ENCODE peak calls at places on chromosomes 6 and 20, in nine cellular contexts. G is A549; L is mammary epithelial cell; Q is SJSA1; J is hepatocyte; P is HCT116; S is left ventricle myocardium inferior; Y is tibial artery; O is CD8-positive, alpha-beta memory T cell. V is an unnamed sample.

GRCh38 chr6:124999105-124999764 is 37.0 kb downstream of the RNF217 start:
- DNase-seq in G (no peak), L (no peak), Q (no peak), J (no peak), P (no peak), S (no peak), Y (no peak), O (no peak), V (no peak)

GRCh38 chr6:103183831-103184411 is 1675.8 kb downstream of the HACE1 start:
- DNase-seq in G (no peak), L (no peak), Q (no peak), J (no peak), P (no peak), S (no peak), Y (no peak), O (no peak), V (no peak)

GRCh38 chr6:157646012-157646411 is 177.0 kb upstream of the SNX9 start:
- DNase-seq in G (no peak), L (no peak), Q (no peak), J (no peak), P (no peak), S (no peak), Y (no peak), O (no peak), V (no peak)

GRCh38 chr6:83615025-83615999 is 93.6 kb downstream of the SNAP91 start:
- DNase-seq in G (peak), L (peak), Q (peak), J (peak), P (peak), S (no peak), Y (no peak), O (no peak), V (no peak)

GRCh38 chr20:64067733-64068307 is 4.8 kb downstream of the TCEA2 start:
- DNase-seq in G (no peak), L (no peak), Q (no peak), J (no peak), P (no peak), S (no peak), Y (no peak), O (no peak), V (no peak)

GRCh38 chr6:75201901-75202672 is 3.8 kb downstream of the COL12A1 start:
- DNase-seq in G (no peak), L (peak), Q (no peak), J (peak), P (no peak), S (peak), Y (peak), O (no peak), V (peak)

GRCh38 chr6:54992789-54993188 is 146.2 kb downstream of the FAM83B start:
- DNase-seq in G (no peak), L (no peak), Q (no peak), J (no peak), P (no peak), S (no peak), Y (no peak), O (no peak), V (no peak)

GRCh38 chr6:114941078-114941477 is 598.3 kb upstream of the HS3ST5 start:
- DNase-seq in G (no peak), L (no peak), Q (no peak), J (no peak), P (no peak), S (no peak), Y (no peak), O (no peak), V (no peak)

GRCh38 chr6:89928604-89929003 is 34.3 kb downstream of the GJA10 start:
- DNase-seq in G (no peak), L (peak), Q (peak), J (no peak), P (no peak), S (no peak), Y (no peak), O (no peak), V (no peak)

GRCh38 chr6:41100871-41101287 is 28.1 kb downstream of the NFYA start:
- DNase-seq in G (no peak), L (no peak), Q (no peak), J (no peak), P (no peak), S (peak), Y (no peak), O (no peak), V (peak)

GRCh38 chr20:62832951-62833391 is 16.1 kb downstream of the COL9A3 start:
- DNase-seq in G (no peak), L (no peak), Q (no peak), J (no peak), P (no peak), S (no peak), Y (no peak), O (no peak), V (no peak)

GRCh38 chr6:88376759-88377387 is 210.7 kb upstream of the CNR1 start:
- DNase-seq in G (no peak), L (peak), Q (peak), J (no peak), P (no peak), S (no peak), Y (no peak), O (no peak), V (no peak)

GRCh38 chr20:36819662-36820061 is 46.1 kb upstream of the DSN1 start:
- DNase-seq in G (no peak), L (no peak), Q (no peak), J (no peak), P (no peak), S (no peak), Y (no peak), O (no peak), V (no peak)

GRCh38 chr6:136551103-136551502 is 881 bp upstream of the MAP7 start:
- DNase-seq in G (no peak), L (peak), Q (no peak), J (no peak), P (no peak), S (no peak), Y (no peak), O (no peak), V (no peak)

GRCh38 chr20:33650111-33650752 is 11.9 kb upstream of the C20orf144 start:
- DNase-seq in G (no peak), L (no peak), Q (no peak), J (no peak), P (no peak), S (no peak), Y (no peak), O (no peak), V (no peak)

GRCh38 chr6:103002282-103002681 is 1608.8 kb downstream of the GRIK2 start:
- DNase-seq in G (no peak), L (no peak), Q (no peak), J (peak), P (no peak), S (no peak), Y (no peak), O (no peak), V (no peak)

DNA sequence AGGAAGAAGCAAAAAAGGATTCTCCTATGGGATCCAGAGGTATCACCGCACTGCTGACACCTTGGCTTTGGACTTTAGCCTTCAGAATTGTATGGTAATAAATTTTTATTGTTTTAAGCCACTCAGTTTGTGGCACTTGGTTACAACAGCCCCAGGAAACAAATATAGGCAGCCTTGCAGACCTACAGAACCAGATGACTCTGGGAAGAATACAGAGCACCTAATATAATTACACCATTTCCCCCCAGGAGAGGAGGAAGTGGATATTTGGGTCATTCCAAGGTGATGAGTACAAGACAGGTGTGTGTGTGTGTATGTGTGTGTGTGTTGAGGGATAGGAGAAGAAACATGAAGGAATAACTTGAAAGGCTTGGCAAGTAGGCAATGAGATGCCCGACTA is 84.2 kb upstream of the ENPP5 start:
- DNase-seq in G (no peak), L (no peak), Q (no peak), J (peak), P (no peak), S (no peak), Y (no peak), O (no peak), V (no peak)
- H3K4me3 ChIP-seq in G (no peak), L (no peak), Q (no peak), J (no peak), P (no peak), S (no peak), Y (no peak), O (no peak), V (no peak)

GRCh38 chr6:37536462-37537225 is 37.0 kb upstream of the CCDC167 start:
- DNase-seq in G (no peak), L (no peak), Q (no peak), J (no peak), P (no peak), S (no peak), Y (no peak), O (no peak), V (no peak)

GRCh38 chr6:37539706-37540352 is 40.1 kb upstream of the CCDC167 start:
- DNase-seq in G (no peak), L (no peak), Q (no peak), J (no peak), P (no peak), S (no peak), Y (no peak), O (no peak), V (no peak)

GRCh38 chr6:37532122-37532521 is 32.4 kb upstream of the CCDC167 start:
- DNase-seq in G (no peak), L (no peak), Q (no peak), J (no peak), P (no peak), S (no peak), Y (no peak), O (no peak), V (no peak)

GRCh38 chr6:37538107-37538506 is 38.4 kb upstream of the CCDC167 start:
- DNase-seq in G (peak), L (peak), Q (peak), J (no peak), P (peak), S (no peak), Y (no peak), O (no peak), V (no peak)

GRCh38 chr6:37535701-37536461 is 36.2 kb upstream of the CCDC167 start:
- DNase-seq in G (no peak), L (peak), Q (no peak), J (peak), P (no peak), S (no peak), Y (no peak), O (no peak), V (no peak)
- H3K4me3 ChIP-seq in G (no peak), L (no peak), Q (no peak), J (peak), P (no peak), S (peak), Y (no peak), O (peak), V (peak)

DNA sequence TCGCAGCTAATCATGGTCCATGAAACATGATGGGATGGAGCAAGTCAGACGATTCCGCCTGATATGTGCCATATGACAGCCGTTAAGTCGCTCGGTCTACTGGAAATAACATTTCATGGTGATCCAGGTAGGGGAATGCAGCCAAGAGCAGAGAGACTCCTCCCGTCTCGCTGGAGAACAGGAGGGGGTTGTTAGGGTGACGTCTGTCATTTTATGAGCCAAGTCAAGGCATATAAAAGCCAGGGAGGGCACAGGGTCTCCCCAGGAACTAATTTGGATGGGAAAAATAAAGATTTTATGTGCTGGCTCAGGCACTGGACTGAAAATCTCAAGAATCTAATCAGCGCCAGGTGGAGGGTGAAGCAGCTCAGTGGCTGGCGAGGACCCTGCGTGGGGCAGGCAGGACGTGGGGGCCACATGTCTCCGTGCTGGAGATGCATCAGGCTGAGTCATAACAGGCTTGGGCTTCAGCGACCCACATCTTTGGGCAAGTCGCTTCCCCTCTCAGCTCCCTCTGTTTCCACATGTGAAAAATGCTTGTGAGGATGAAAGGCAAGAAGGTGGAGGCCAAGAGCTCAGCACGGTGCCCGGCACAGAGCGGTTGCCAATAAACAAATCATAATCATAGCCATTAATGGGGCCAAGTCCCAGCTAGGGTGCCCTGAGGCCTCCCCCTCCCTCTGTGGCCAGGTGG is 234.6 kb downstream of the ANKRD60 start:
- DNase-seq in G (no peak), L (no peak), Q (peak), J (no peak), P (no peak), S (no peak), Y (no peak), O (no peak), V (no peak)
- H3K4me3 ChIP-seq in G (no peak), L (no peak), Q (no peak), J (no peak), P (no peak), S (no peak), Y (no peak), O (no peak), V (no peak)

GRCh38 chr20:61450549-61450948 is 198.5 kb downstream of the CDH4 start:
- DNase-seq in G (no peak), L (no peak), Q (no peak), J (no peak), P (no peak), S (no peak), Y (no peak), O (no peak), V (no peak)

GRCh38 chr20:61449916-61450315 is 197.9 kb downstream of the CDH4 start:
- DNase-seq in G (no peak), L (no peak), Q (no peak), J (no peak), P (no peak), S (no peak), Y (no peak), O (no peak), V (no peak)

GRCh38 chr20:61447950-61448349 is 195.9 kb downstream of the CDH4 start:
- DNase-seq in G (no peak), L (no peak), Q (no peak), J (no peak), P (no peak), S (no peak), Y (no peak), O (no peak), V (no peak)

GRCh38 chr20:61449057-61449456 is 197.0 kb downstream of the CDH4 start:
- DNase-seq in G (no peak), L (no peak), Q (no peak), J (peak), P (no peak), S (no peak), Y (no peak), O (no peak), V (no peak)

DNA sequence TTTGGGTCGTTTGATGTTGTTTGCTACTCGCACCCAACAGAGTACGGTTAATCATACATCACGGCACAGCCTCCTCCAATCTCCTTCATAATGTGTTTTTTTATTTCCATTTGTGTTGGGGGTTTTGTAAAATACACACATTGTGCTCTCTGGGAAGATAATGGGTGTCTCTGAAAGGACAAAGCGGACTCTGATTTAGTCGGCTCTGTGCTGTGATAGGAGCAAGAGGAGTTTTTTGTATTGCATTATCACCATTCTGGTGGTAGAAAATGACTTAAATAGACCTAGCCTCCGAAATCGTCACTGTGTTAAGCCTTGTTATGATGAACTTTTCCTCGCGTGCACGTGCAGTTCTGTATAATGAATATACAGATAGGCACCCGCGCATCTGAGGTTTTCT is 196.3 kb downstream of the CDH4 start:
- DNase-seq in G (no peak), L (no peak), Q (no peak), J (no peak), P (no peak), S (no peak), Y (no peak), O (no peak), V (no peak)
- H3K4me3 ChIP-seq in G (no peak), L (no peak), Q (no peak), J (no peak), P (no peak), S (no peak), Y (no peak), O (no peak), V (no peak)

DNA sequence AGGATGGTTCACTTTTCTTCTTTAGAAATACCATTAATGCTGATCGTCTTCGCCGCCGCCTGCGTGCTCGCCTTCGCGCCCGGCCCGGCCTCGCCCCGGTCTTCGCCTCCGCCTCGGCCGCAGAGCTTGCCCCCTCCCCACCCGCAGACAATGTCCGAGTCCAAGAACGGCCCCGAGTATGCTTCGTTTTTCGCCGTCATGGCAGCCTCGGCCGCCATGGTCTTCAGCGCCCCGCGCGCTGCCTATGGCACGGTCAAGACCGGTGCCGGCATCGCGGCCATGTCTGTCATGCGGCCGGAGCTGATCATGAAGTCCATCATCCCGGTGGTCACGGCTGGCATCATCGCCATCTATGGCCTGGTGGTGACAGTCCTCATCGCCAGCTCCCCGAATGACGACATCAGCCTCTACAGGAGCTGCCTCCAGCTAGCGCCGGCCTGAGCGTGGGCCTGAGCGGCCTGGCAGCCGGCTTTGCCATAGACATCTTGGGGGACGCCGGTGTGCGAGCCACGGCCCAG is 4.7 kb upstream of the PRPH2 start:
- DNase-seq in G (no peak), L (no peak), Q (no peak), J (no peak), P (no peak), S (peak), Y (no peak), O (no peak), V (peak)
- H3K4me3 ChIP-seq in G (no peak), L (peak), Q (no peak), J (no peak), P (no peak), S (peak), Y (peak), O (peak), V (peak)

DNA sequence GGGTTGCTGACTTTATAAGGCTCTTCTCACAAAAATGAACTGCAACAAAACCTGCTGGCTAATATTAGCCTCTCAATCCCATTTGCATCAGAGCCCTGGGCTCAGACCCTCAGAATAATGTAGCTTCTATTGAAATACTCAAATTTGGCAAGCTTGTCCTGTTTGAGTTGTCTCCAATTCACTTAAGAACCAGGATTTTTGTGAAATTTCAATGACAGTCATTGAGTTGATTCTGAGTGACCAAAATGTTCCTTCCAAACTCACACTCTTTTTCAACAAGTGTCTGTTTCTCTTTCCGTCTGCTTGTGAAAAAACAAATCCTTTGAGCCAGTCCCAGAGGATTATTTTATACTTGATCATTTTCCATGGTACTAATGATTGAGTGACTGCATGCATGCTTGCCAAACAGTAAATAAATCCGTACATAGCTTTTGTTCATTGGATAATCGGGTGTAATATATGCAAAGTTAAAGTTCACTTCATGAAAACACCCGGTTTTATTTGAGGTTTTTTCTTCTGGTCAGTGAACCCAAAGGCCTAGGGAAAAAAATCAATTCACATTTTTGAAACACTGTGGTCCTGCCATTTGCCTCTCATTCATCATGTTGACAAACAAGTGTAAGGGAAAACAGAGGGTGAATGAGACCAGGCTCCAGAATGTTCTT is 16.4 kb upstream of the SLC22A2 start:
- DNase-seq in G (no peak), L (no peak), Q (no peak), J (no peak), P (no peak), S (no peak), Y (no peak), O (no peak), V (no peak)
- H3K4me3 ChIP-seq in G (no peak), L (no peak), Q (no peak), J (no peak), P (no peak), S (no peak), Y (no peak), O (no peak), V (no peak)

GRCh38 chr20:19973920-19974620 is 43.1 kb upstream of the NAA20 start:
- DNase-seq in G (no peak), L (peak), Q (no peak), J (peak), P (no peak), S (peak), Y (peak), O (no peak), V (peak)

GRCh38 chr20:19975901-19976300 is 41.3 kb upstream of the NAA20 start:
- DNase-seq in G (peak), L (peak), Q (peak), J (no peak), P (no peak), S (no peak), Y (no peak), O (no peak), V (peak)

GRCh38 chr20:19976595-19977372 is 40.4 kb upstream of the NAA20 start:
- DNase-seq in G (peak), L (peak), Q (peak), J (peak), P (peak), S (peak), Y (peak), O (no peak), V (peak)

GRCh38 chr20:19975436-19975799 is 41.7 kb upstream of the NAA20 start:
- DNase-seq in G (peak), L (no peak), Q (no peak), J (no peak), P (no peak), S (peak), Y (no peak), O (no peak), V (peak)

DNA sequence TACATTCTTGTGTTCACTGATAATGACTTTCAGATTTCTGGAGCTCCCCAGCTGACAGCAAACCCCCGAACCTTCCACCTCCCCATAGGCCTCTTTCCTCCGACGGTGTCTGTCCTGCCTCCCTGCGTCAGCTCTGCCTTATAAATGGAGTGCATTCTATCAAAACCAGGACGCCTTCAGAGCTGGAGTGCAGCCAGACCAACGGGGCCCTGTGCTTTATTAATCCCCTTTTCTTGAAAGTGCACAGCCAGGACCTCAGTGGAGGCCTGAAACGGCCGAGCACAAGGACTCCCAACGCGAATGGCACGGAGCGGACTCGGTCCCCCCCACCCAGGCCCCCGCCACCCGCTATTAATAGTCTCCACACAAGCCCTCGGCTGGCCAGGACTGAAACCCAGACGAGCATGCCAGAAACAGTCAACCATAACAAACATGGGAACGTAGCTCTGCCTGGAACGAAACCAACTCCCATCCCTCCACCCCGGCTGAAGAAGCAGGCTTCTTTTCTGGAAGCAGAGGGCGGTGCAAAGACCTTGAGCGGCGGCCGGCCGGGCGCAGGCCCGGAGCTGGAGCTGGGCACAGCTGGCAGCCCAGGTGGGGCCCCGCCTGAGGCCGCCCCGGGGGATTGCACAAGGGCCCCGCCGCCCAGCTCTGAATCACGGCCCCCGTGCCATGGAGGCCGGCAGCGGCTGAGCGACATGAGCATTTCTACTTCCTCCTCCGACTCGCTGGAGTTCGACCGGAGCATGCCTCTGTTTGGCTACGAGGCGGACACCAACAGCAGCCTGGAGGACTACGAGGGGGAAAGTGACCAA is 42.3 kb upstream of the NAA20 start:
- DNase-seq in G (peak), L (peak), Q (peak), J (peak), P (no peak), S (peak), Y (peak), O (no peak), V (peak)
- H3K4me3 ChIP-seq in G (peak), L (peak), Q (peak), J (peak), P (no peak), S (peak), Y (peak), O (no peak), V (peak)